ENCODE peak calls at places on chromosomes 16 and 17, in four cellular contexts. K is cardiac muscle cell, V is HCT116, T is fibroblast of lung. Z is an unnamed sample.

GRCh38 chr17:74260525-74260850 is 13.5 kb upstream of the DNAI2 start:
- DNase-seq in T (no peak), K (no peak), V (no peak), Z (no peak)

GRCh38 chr17:32931686-32932085 is 3.7 kb downstream of the TMEM98 start:
- DNase-seq in V (no peak), K (no peak), T (no peak), Z (no peak)

GRCh38 chr17:51926448-51926847 is 232.1 kb downstream of the CA10 start:
- DNase-seq in K (no peak), T (no peak), V (no peak), Z (no peak)

GRCh38 chr16:67987460-67988160 is 7.3 kb upstream of the DPEP3 start:
- DNase-seq in K (no peak), V (no peak), T (peak; percentile 13), Z (no peak)

GRCh38 chr16:69814561-69814960 is 52.4 kb downstream of the WWP2 start:
- DNase-seq in K (no peak), T (no peak), V (no peak), Z (no peak)

GRCh38 chr16:70746708-70747424 is 54.1 kb downstream of the VAC14 start:
- DNase-seq in T (peak; percentile 96), V (peak; percentile 75), K (no peak), Z (peak; percentile 79)

GRCh38 chr16:64240586-64240985 is 881.3 kb downstream of the CDH11 start:
- DNase-seq in K (no peak), V (no peak), T (no peak), Z (no peak)

GRCh38 chr17:53032861-53033271 is 789.9 kb upstream of the KIF2B start:
- DNase-seq in K (peak; percentile 94), V (peak; percentile 4), T (peak; percentile 50), Z (no peak)

GRCh38 chr16:87160218-87160617 is 157.0 kb downstream of the C16orf95 start:
- DNase-seq in T (peak; percentile 5), K (no peak), V (no peak), Z (no peak)

DNA sequence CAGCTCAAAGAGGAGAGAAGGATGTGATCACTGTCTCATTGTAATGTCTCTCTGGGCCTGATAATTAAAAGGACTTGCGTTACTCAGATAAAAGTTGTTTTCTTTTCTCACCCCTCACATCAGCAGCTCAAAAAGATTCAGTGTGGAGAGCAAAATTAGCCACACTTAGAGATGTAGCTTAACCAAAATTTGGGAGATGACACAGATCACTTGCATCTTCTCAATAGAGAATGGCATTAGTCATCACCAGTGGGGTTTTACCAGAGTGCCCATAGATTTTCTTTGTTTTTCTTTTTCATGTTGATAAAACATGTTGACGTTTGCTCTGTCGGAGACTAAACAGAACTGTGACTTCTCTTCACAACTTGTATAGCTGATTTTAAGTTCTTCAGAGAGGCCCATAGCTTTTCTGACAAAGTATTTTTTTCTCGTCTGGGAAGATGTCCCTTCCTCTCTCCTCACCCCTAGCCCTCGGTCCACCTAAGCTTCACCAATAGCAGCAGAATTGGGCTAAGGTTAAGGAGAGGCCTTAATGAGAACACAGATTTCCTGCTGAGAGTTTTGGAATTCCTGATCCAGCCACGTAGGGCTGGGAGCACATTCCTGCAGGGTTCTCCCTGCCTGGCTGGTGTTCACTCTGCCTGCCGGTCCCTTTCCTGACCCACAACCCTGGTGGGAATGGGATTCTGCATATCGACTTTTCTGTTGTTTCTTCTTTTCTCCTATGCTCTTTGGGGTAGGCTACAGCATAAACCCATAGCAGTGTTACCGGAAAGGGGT is 92.6 kb downstream of the CACNG3 start:
- DNase-seq in V (no peak), T (no peak), K (peak; percentile 12), Z (no peak)
- H3K36me3 ChIP-seq in V (no peaks in the 10 kb centered on the region), T (no peaks in the 10 kb centered on the region), K (no peaks in the 10 kb centered on the region), Z (no peaks in the 10 kb centered on the region)

GRCh38 chr17:19579867-19580565 is 46.4 kb downstream of the SLC47A1 start:
- DNase-seq in K (peak; percentile 31), T (no peak), V (no peak), Z (no peak)

GRCh38 chr17:19579192-19579668 is 45.6 kb downstream of the SLC47A1 start:
- DNase-seq in K (peak; percentile 15), T (no peak), V (no peak), Z (no peak)

GRCh38 chr17:19574956-19575355 is 41.3 kb downstream of the SLC47A1 start:
- DNase-seq in V (no peak), T (no peak), K (no peak), Z (no peak)

GRCh38 chr17:19583871-19584270 is 50.2 kb downstream of the SLC47A1 start:
- DNase-seq in K (no peak), V (no peak), T (no peak), Z (no peak)

GRCh38 chr17:19578545-19578944 is 44.9 kb downstream of the SLC47A1 start:
- DNase-seq in K (no peak), V (no peak), T (no peak), Z (no peak)
- H3K27ac ChIP-seq in K (no peak overlapping the region), V (no peak overlapping the region), T (no peak overlapping the region), Z (no peak overlapping the region)

DNA sequence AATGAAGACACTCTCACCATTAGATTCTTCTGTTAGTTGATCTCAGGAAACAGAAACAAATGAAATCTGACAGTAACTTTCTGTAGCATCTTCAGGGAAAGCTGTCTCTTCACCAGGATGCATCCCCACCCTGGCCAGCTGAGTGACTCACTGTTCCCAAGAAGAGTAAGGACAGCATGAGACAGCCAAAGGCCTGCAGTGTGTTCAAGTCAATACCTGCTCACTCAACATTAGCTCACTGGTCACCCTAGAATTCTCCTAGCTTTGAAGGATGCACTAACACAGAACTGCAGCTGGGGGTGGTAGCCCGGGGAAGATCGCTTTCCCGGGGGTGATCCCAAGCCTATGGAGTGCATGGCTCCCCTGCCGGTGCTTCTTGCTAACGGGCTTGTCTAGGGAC is 28.2 kb upstream of the CLEC18B start:
- DNase-seq in K (no peak), T (no peak), V (peak; percentile 49), Z (no peak)
- H3K36me3 ChIP-seq in K (peaks cover 19% of the 10 kb centered on the region), T (peaks cover 7% of the 10 kb centered on the region), V (peaks cover 19% of the 10 kb centered on the region), Z (peaks cover 44% of the 10 kb centered on the region)

DNA sequence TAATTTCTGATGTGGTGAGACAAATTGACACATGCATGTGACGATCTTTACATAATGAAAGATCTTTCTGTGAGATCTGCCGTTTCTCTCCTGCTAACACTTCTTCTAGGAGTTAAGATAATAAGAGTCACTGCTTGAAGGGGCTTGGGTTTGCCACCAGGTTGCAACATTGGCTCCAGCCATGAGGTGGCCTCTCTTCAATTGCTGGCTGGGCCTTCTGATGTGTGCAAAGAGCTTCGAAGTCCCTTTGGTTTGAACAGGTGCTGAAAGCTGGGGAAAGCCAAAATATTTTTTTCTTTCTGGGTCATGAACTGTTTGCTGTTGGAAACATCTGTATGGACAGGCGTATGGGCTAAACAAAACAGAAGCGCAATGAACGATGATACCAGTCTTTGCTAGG is 204.1 kb upstream of the SALL1 start:
- DNase-seq in V (no peak), T (no peak), K (no peak), Z (no peak)
- H3K27ac ChIP-seq in V (no peak overlapping the region), T (no peak overlapping the region), K (no peak overlapping the region), Z (no peak overlapping the region)

GRCh38 chr17:5122586-5123342 is 6.9 kb downstream of the USP6 start:
- DNase-seq in V (no peak), T (peak; percentile 2), K (peak; percentile 34), Z (peak; percentile 41)
- H3K36me3 ChIP-seq in V (no peaks in the 10 kb centered on the region), T (no peaks in the 10 kb centered on the region), K (no peaks in the 10 kb centered on the region), Z (no peaks in the 10 kb centered on the region)

GRCh38 chr16:88533945-88534641 is 36.1 kb upstream of the ZC3H18 start:
- DNase-seq in T (peak; percentile 61), K (peak; percentile 82), V (peak; percentile 31), Z (no peak)
- H3K27ac ChIP-seq in T (peak overlapping the region; percentile 53), K (peak overlapping the region; percentile 83), V (peak overlapping the region; percentile 98), Z (no peak overlapping the region)

GRCh38 chr17:64441772-64442549 is 7.0 kb upstream of the MILR1 start:
- DNase-seq in V (no peak), T (peak; percentile 52), K (no peak), Z (peak; percentile 54)

GRCh38 chr17:64443086-64443760 is 5.7 kb upstream of the MILR1 start:
- DNase-seq in T (no peak), V (peak; percentile 77), K (no peak), Z (no peak)

GRCh38 chr17:64442550-64442971 is 6.4 kb upstream of the MILR1 start:
- DNase-seq in T (no peak), V (no peak), K (no peak), Z (peak; percentile 41)

GRCh38 chr17:64437944-64438525 is 10.9 kb upstream of the MILR1 start:
- DNase-seq in K (no peak), V (no peak), T (no peak), Z (no peak)
- H3K36me3 ChIP-seq in K (no peaks in the 10 kb centered on the region), V (no peaks in the 10 kb centered on the region), T (no peaks in the 10 kb centered on the region), Z (no peaks in the 10 kb centered on the region)

GRCh38 chr16:65294154-65294553 is 172.3 kb upstream of the CDH11 start:
- DNase-seq in T (no peak), K (no peak), V (no peak), Z (no peak)

GRCh38 chr16:65295527-65295926 is 173.7 kb upstream of the CDH11 start:
- DNase-seq in K (no peak), T (no peak), V (no peak), Z (no peak)

GRCh38 chr16:65294708-65295107 is 172.8 kb upstream of the CDH11 start:
- DNase-seq in V (no peak), K (no peak), T (no peak), Z (no peak)

GRCh38 chr16:65301029-65301428 is 179.2 kb upstream of the CDH11 start:
- DNase-seq in T (no peak), V (no peak), K (no peak), Z (no peak)

DNA sequence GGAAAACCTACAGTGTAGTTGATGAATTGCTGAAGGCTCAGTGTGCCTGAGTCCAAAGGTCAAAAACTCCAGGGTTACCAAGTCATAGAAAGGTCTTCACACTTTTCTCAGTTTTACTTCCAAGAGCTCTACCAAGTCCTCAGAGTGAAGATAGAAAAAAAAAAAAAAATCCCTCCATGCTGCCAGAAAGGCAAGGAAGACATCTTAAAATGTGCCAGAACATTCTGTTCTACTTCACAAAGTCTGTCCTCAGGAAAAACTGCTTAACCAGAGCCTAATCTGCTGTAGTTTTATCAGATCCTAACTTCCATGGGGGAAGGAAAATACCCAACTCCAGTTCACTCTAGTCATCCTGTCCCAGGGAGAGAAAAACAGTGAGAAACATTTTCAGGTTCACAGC is 175.6 kb upstream of the CDH11 start:
- DNase-seq in V (no peak), T (no peak), K (no peak), Z (no peak)
- H3K27ac ChIP-seq in V (no peak overlapping the region), T (no peak overlapping the region), K (no peak overlapping the region), Z (no peak overlapping the region)

DNA sequence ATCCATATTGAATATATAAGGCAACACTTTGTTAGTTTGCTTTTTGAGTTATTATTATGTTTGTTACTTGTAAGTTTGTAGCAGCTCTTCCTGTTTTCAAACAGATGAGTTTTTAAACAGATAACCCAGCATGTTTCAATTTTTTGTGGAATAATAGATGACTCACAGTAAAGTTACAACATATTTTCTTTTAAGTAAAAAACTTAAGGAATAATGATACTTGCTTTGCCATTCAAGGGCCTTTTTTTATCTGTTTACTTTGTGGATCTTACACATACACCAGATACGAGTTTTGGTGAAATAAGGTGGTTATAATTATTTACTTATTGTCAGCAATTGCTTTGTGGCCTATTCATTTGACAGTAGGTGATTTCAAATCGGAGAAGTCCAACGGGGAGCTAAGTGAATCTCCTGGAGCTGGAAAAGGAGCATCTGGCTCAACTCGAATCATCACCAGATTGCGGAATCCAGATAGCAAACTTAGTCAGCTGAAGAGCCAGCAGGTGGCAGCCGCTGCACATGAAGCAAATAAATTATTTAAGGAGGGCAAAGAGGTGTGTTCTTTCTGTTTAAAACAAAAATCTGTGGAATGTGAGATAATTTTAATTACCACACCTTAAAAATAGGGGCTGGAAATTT is 66.3 kb downstream of the BPTF start:
- DNase-seq in T (peak; percentile 67), V (peak; percentile 6), K (peak; percentile 7), Z (no peak)
- H3K36me3 ChIP-seq in T (peaks cover 2% of the 10 kb centered on the region), V (peaks cover 10% of the 10 kb centered on the region), K (peaks cover 54% of the 10 kb centered on the region), Z (peaks cover 45% of the 10 kb centered on the region)

Z was measured in SJSA1.